ENCODE peak calls at places on chromosome 18, in five cellular contexts. G is stimulated activated naive CD8-positive, alpha-beta T cell treated with anti-CD3 and anti-CD28 coated beads, Interleukin-15, Interleukin-2, amounts not matched to agents 100 U/mL and 50 U/mL, for 24 hours; R is GM13976; Z is activated T-helper 9 cell treated with anti-CD3 and anti-CD28 coated beads, Interleukin-2, amount 50 U/mL, for 16 hours; O is CD4-positive, alpha-beta memory T cell. A is an unnamed sample.

GRCh38 chr18:78974115-78974740 is 5.4 kb upstream of the SALL3 start:
- DNase-seq in R (no peak), O (no peak), G (peak), Z (no peak), A (no peak)

GRCh38 chr18:79569720-79570119 is 109.9 kb upstream of the CTDP1 start:
- DNase-seq in G (no peak), R (no peak), Z (no peak), O (no peak), A (no peak)

GRCh38 chr18:47215554-47216138 is 35.8 kb downstream of the SKOR2 start:
- DNase-seq in R (peak), Z (no peak), O (no peak), G (no peak), A (peak)

GRCh38 chr18:22207022-22207758 is 37.8 kb downstream of the GATA6 start:
- DNase-seq in R (no peak), G (no peak), Z (no peak), O (no peak), A (no peak)

GRCh38 chr18:13099113-13099512 is 108.0 kb downstream of the CEP192 start:
- DNase-seq in R (no peak), Z (no peak), G (no peak), O (no peak), A (no peak)

GRCh38 chr18:69885841-69886531 is 61.7 kb downstream of the CD226 start:
- DNase-seq in O (peak), R (peak), G (peak), Z (no peak), A (peak)

GRCh38 chr18:24126155-24126947 is 12.5 kb upstream of the CABYR start:
- DNase-seq in O (no peak), G (no peak), Z (no peak), R (no peak), A (no peak)

GRCh38 chr18:44682871-44683221 is 2.2 kb downstream of the SETBP1 start:
- DNase-seq in O (no peak), Z (no peak), R (no peak), G (no peak), A (no peak)

GRCh38 chr18:70840649-70841048 is 551.8 kb downstream of the SOCS6 start:
- DNase-seq in G (no peak), Z (no peak), R (no peak), O (no peak), A (no peak)

GRCh38 chr18:59718108-59719057 is 21.2 kb upstream of the CCBE1 start:
- DNase-seq in Z (no peak), R (no peak), O (no peak), G (no peak), A (no peak)